ENCODE peak calls at places on chromosomes 4 and X, in five cellular contexts. One of them, this sample, is unnamed.

GRCh38 chrX:102784550-102784949 is 64.0 kb downstream of the GPRASP3 start:
- DNase-seq in OCI-LY7: no peak
- DNase-seq in tibial nerve: no peak
- DNase-seq in GM23338: no peak
- DNase-seq in H9: no peak
- DNase-seq in this sample: no peak

GRCh38 chr4:111404673-111405072 is 740.6 kb upstream of the FAM241A start:
- DNase-seq in OCI-LY7: no peak
- DNase-seq in tibial nerve: no peak
- DNase-seq in GM23338: no peak
- DNase-seq in H9: no peak
- DNase-seq in this sample: no peak

GRCh38 chr4:8906668-8906970 is 35.0 kb upstream of the HMX1 start:
- DNase-seq in OCI-LY7: no peak
- DNase-seq in tibial nerve: no peak
- DNase-seq in GM23338: no peak
- DNase-seq in H9: no peak
- DNase-seq in this sample: no peak

GRCh38 chr4:26351685-26352084 is 30.9 kb downstream of the RBPJ start:
- DNase-seq in OCI-LY7: no peak
- DNase-seq in tibial nerve: no peak
- DNase-seq in GM23338: no peak
- DNase-seq in H9: no peak
- DNase-seq in this sample: no peak

GRCh38 chr4:19026281-19026680 is 1004.7 kb upstream of the LCORL start:
- DNase-seq in OCI-LY7: no peak
- DNase-seq in tibial nerve: no peak
- DNase-seq in GM23338: no peak
- DNase-seq in H9: no peak
- DNase-seq in this sample: no peak

GRCh38 chr4:26323807-26324206 is 3.0 kb downstream of the RBPJ start:
- DNase-seq in OCI-LY7: no peak
- DNase-seq in tibial nerve: no peak
- DNase-seq in GM23338: no peak
- DNase-seq in H9: no peak
- DNase-seq in this sample: no peak

GRCh38 chrX:40083120-40083978 is 14.4 kb downstream of the BCOR start:
- DNase-seq in OCI-LY7: no peak
- DNase-seq in tibial nerve: no peak
- DNase-seq in GM23338: peak
- DNase-seq in H9: peak
- DNase-seq in this sample: peak

GRCh38 chr4:57501715-57502114 is 391.5 kb upstream of the IGFBP7 start:
- DNase-seq in OCI-LY7: no peak
- DNase-seq in tibial nerve: no peak
- DNase-seq in GM23338: peak
- DNase-seq in H9: no peak
- DNase-seq in this sample: no peak

GRCh38 chr4:144985536-144985935 is 112.5 kb downstream of the ANAPC10 start:
- DNase-seq in OCI-LY7: no peak
- DNase-seq in tibial nerve: no peak
- DNase-seq in GM23338: no peak
- DNase-seq in H9: no peak
- DNase-seq in this sample: no peak

GRCh38 chr4:14908635-14909034 is 93.6 kb upstream of the CPEB2 start:
- DNase-seq in OCI-LY7: no peak
- DNase-seq in tibial nerve: no peak
- DNase-seq in GM23338: no peak
- DNase-seq in H9: no peak
- DNase-seq in this sample: no peak

GRCh38 chrX:47631676-47632075 is 1.9 kb upstream of the CFP start:
- DNase-seq in OCI-LY7: no peak
- DNase-seq in tibial nerve: no peak
- DNase-seq in GM23338: no peak
- DNase-seq in H9: no peak
- DNase-seq in this sample: no peak

GRCh38 chr4:139817657-139818452 is 152.2 kb downstream of the MGST2 start:
- DNase-seq in OCI-LY7: no peak
- DNase-seq in tibial nerve: no peak
- DNase-seq in GM23338: no peak
- DNase-seq in H9: no peak
- DNase-seq in this sample: no peak

GRCh38 chrX:46251755-46252154 is 293.5 kb downstream of the ZNF674 start:
- DNase-seq in OCI-LY7: no peak
- DNase-seq in tibial nerve: no peak
- DNase-seq in GM23338: no peak
- DNase-seq in H9: no peak
- DNase-seq in this sample: no peak

GRCh38 chr4:153403761-153404160 is 59.3 kb downstream of the MND1 start:
- DNase-seq in OCI-LY7: no peak
- DNase-seq in tibial nerve: no peak
- DNase-seq in GM23338: no peak
- DNase-seq in H9: no peak
- DNase-seq in this sample: no peak

GRCh38 chrX:96979766-96980165 is 96.1 kb downstream of the RPA4 start:
- DNase-seq in OCI-LY7: no peak
- DNase-seq in tibial nerve: no peak
- DNase-seq in GM23338: peak
- DNase-seq in H9: peak
- DNase-seq in this sample: no peak

GRCh38 chrX:49695276-49696180 is at the start of gene PAGE1:
- DNase-seq in OCI-LY7: no peak
- DNase-seq in tibial nerve: no peak
- DNase-seq in GM23338: no peak
- DNase-seq in H9: no peak
- DNase-seq in this sample: no peak

GRCh38 chr4:57074753-57075152 is 35.4 kb downstream of the IGFBP7 start:
- DNase-seq in OCI-LY7: no peak
- DNase-seq in tibial nerve: no peak
- DNase-seq in GM23338: no peak
- DNase-seq in H9: no peak
- DNase-seq in this sample: no peak

GRCh38 chrX:96563663-96564062 is 121.0 kb upstream of the DIAPH2 start:
- DNase-seq in OCI-LY7: no peak
- DNase-seq in tibial nerve: no peak
- DNase-seq in GM23338: no peak
- DNase-seq in H9: no peak
- DNase-seq in this sample: no peak

GRCh38 chrX:66191563-66191962 is 27.5 kb downstream of the HEPH start:
- DNase-seq in OCI-LY7: no peak
- DNase-seq in tibial nerve: no peak
- DNase-seq in GM23338: no peak
- DNase-seq in H9: no peak
- DNase-seq in this sample: no peak

GRCh38 chr4:144336633-144337032 is 196.1 kb upstream of the GYPA start:
- DNase-seq in OCI-LY7: no peak
- DNase-seq in tibial nerve: no peak
- DNase-seq in GM23338: no peak
- DNase-seq in H9: no peak
- DNase-seq in this sample: no peak

GRCh38 chrX:149275836-149276235 is 229.3 kb downstream of the IDS start:
- DNase-seq in OCI-LY7: no peak
- DNase-seq in tibial nerve: no peak
- DNase-seq in GM23338: peak
- DNase-seq in H9: no peak
- DNase-seq in this sample: no peak

GRCh38 chr4:40829586-40829985 is 79.8 kb downstream of the NSUN7 start:
- DNase-seq in OCI-LY7: no peak
- DNase-seq in tibial nerve: no peak
- DNase-seq in GM23338: no peak
- DNase-seq in H9: no peak
- DNase-seq in this sample: no peak

GRCh38 chr4:82721819-82722423 is 76.7 kb downstream of the SCD5 start:
- DNase-seq in OCI-LY7: peak
- DNase-seq in tibial nerve: no peak
- DNase-seq in GM23338: no peak
- DNase-seq in H9: no peak
- DNase-seq in this sample: peak

GRCh38 chr4:77852892-77853495 is 9.6 kb upstream of the MRPL1 start:
- DNase-seq in OCI-LY7: peak
- DNase-seq in tibial nerve: no peak
- DNase-seq in GM23338: no peak
- DNase-seq in H9: no peak
- DNase-seq in this sample: peak

GRCh38 chr4:52100062-52100461 is 49.0 kb downstream of the SPATA18 start:
- DNase-seq in OCI-LY7: no peak
- DNase-seq in tibial nerve: no peak
- DNase-seq in GM23338: no peak
- DNase-seq in H9: no peak
- DNase-seq in this sample: no peak

GRCh38 chr4:153137168-153137567 is 67.1 kb upstream of the TRIM2 start:
- DNase-seq in OCI-LY7: no peak
- DNase-seq in tibial nerve: no peak
- DNase-seq in GM23338: no peak
- DNase-seq in H9: no peak
- DNase-seq in this sample: no peak

GRCh38 chr4:38831653-38832052 is 25.0 kb downstream of the TLR6 start:
- DNase-seq in OCI-LY7: no peak
- DNase-seq in tibial nerve: no peak
- DNase-seq in GM23338: no peak
- DNase-seq in H9: no peak
- DNase-seq in this sample: no peak

GRCh38 chrX:22135171-22135711 is 103.1 kb downstream of the PHEX start:
- DNase-seq in OCI-LY7: no peak
- DNase-seq in tibial nerve: no peak
- DNase-seq in GM23338: no peak
- DNase-seq in H9: no peak
- DNase-seq in this sample: no peak

GRCh38 chrX:48919947-48920712 is 1.3 kb upstream of the PIM2 start:
- DNase-seq in OCI-LY7: peak
- DNase-seq in tibial nerve: no peak
- DNase-seq in GM23338: no peak
- DNase-seq in H9: no peak
- DNase-seq in this sample: peak

GRCh38 chr4:113436360-113436759 is 325.2 kb downstream of the CAMK2D start:
- DNase-seq in OCI-LY7: peak
- DNase-seq in tibial nerve: no peak
- DNase-seq in GM23338: no peak
- DNase-seq in H9: no peak
- DNase-seq in this sample: no peak

GRCh38 chrX:119853449-119853848 is 686 bp upstream of the UPF3B start:
- DNase-seq in OCI-LY7: no peak
- DNase-seq in tibial nerve: no peak
- DNase-seq in GM23338: peak
- DNase-seq in H9: no peak
- DNase-seq in this sample: no peak

GRCh38 chr4:129543299-129543698 is 447.3 kb downstream of the C4orf33 start:
- DNase-seq in OCI-LY7: no peak
- DNase-seq in tibial nerve: no peak
- DNase-seq in GM23338: no peak
- DNase-seq in H9: no peak
- DNase-seq in this sample: no peak

GRCh38 chr4:140298001-140298400 is 75.4 kb upstream of the SCOC start:
- DNase-seq in OCI-LY7: no peak
- DNase-seq in tibial nerve: no peak
- DNase-seq in GM23338: no peak
- DNase-seq in H9: no peak
- DNase-seq in this sample: no peak

GRCh38 chrX:151722241-151722846 is 6.5 kb downstream of the FATE1 start:
- DNase-seq in OCI-LY7: peak
- DNase-seq in tibial nerve: no peak
- DNase-seq in GM23338: peak
- DNase-seq in H9: peak
- DNase-seq in this sample: no peak

GRCh38 chrX:40006025-40007017 is 91.4 kb downstream of the BCOR start:
- DNase-seq in OCI-LY7: no peak
- DNase-seq in tibial nerve: no peak
- DNase-seq in GM23338: peak
- DNase-seq in H9: peak
- DNase-seq in this sample: peak

GRCh38 chr4:141244419-141244818 is 23.7 kb downstream of the ZNF330 start:
- DNase-seq in OCI-LY7: no peak
- DNase-seq in tibial nerve: no peak
- DNase-seq in GM23338: no peak
- DNase-seq in H9: no peak
- DNase-seq in this sample: no peak

GRCh38 chr4:32560306-32560705 is 1840.1 kb downstream of the PCDH7 start:
- DNase-seq in OCI-LY7: no peak
- DNase-seq in tibial nerve: no peak
- DNase-seq in GM23338: peak
- DNase-seq in H9: no peak
- DNase-seq in this sample: no peak

GRCh38 chrX:140050906-140051305 is 85.6 kb upstream of the CXorf66 start:
- DNase-seq in OCI-LY7: no peak
- DNase-seq in tibial nerve: no peak
- DNase-seq in GM23338: peak
- DNase-seq in H9: no peak
- DNase-seq in this sample: no peak
- TF ChIP-seq CTCF in OCI-LY7: peak
- TF ChIP-seq CTCF in tibial nerve: peak
- TF ChIP-seq CTCF in GM23338: peak
- TF ChIP-seq CTCF in H9: peak
- TF ChIP-seq CTCF in this sample: no peak

DNA sequence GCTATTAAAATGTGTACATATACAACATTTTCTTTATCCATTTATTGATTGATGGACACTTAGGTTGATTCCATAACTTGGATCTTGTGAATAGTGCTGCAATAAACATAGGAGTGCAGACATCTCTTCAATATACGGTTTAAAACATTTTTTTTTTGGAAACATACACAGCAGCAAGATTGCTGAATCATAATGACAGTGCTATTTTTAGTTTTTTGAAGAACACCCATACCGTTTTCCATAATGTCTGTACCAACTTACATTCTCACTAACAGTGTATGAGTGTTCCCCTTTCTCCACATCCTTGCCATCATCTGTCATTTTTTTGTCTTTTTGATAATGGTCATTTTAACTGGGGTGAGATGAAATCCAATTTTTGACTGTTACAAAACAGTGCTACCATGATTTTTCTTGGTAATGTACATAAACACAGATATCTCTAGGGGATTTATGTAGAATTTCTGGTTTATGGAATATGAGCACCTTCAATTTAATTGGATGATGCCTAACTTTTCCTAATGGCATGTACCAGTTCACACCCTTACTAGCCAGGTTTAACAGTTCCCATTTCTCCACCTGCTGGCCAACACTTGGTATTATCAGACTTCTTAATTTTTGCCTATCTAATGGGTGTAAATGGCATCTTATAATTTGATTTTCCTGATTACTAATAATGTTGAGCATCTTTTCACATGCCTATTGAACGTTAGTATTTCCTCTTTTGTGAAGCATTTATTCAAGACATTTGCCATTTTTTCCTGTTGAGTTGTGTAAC is 21.0 kb upstream of the TMSB15B start:
- DNase-seq in OCI-LY7: peak
- DNase-seq in tibial nerve: no peak
- DNase-seq in GM23338: peak
- DNase-seq in H9: no peak
- DNase-seq in this sample: no peak
- TF ChIP-seq CTCF in OCI-LY7: peak
- TF ChIP-seq CTCF in tibial nerve: peak
- TF ChIP-seq CTCF in GM23338: peak
- TF ChIP-seq CTCF in H9: peak
- TF ChIP-seq CTCF in this sample: peak

GRCh38 chrX:37434362-37434761 is 85.2 kb downstream of the PRRG1 start:
- DNase-seq in OCI-LY7: no peak
- DNase-seq in tibial nerve: no peak
- DNase-seq in GM23338: no peak
- DNase-seq in H9: no peak
- DNase-seq in this sample: no peak
- TF ChIP-seq CTCF in OCI-LY7: no peak
- TF ChIP-seq CTCF in tibial nerve: no peak
- TF ChIP-seq CTCF in GM23338: no peak
- TF ChIP-seq CTCF in H9: no peak
- TF ChIP-seq CTCF in this sample: no peak

GRCh38 chrX:136170109-136170800 is 22.9 kb downstream of the FHL1 start:
- DNase-seq in OCI-LY7: no peak
- DNase-seq in tibial nerve: no peak
- DNase-seq in GM23338: no peak
- DNase-seq in H9: no peak
- DNase-seq in this sample: no peak
- TF ChIP-seq CTCF in OCI-LY7: no peak
- TF ChIP-seq CTCF in tibial nerve: no peak
- TF ChIP-seq CTCF in GM23338: no peak
- TF ChIP-seq CTCF in H9: no peak
- TF ChIP-seq CTCF in this sample: no peak

This sample was measured in activated CD8-positive, alpha-beta T cell treated with anti-CD3 and anti-CD28 coated beads for 36 hours.